ENCODE peak calls at places on chromosomes 16 and 17, in four cellular contexts. H is left ventricle myocardium inferior; M is stimulated activated naive CD8-positive, alpha-beta T cell treated with anti-CD3 and anti-CD28 coated beads, Interleukin-15, Interleukin-2, amounts not matched to agents 100 U/mL and 50 U/mL, for 24 hours; Z is stimulated activated CD4-positive, alpha-beta T cell treated with anti-CD3 and anti-CD28 coated beads, Interleukin-1b, Interleukin-23, amount 100 ng/mL, for 1 hour. G is an unnamed sample.

GRCh38 chr16:22659933-22660332 is 149.2 kb downstream of the NPIPB5 start:
- DNase-seq in H (no peak), M (no peak), Z (no peak), G (no peak)

GRCh38 chr17:54848368-54848987 is 52.2 kb upstream of the TOM1L1 start:
- DNase-seq in H (no peak), M (no peak), Z (no peak), G (no peak)

GRCh38 chr17:47246120-47246519 is 7.5 kb upstream of the ITGB3 start:
- DNase-seq in H (no peak), M (no peak), Z (no peak), G (no peak)

GRCh38 chr17:81648013-81648706 is 8.2 kb downstream of the PDE6G start:
- DNase-seq in H (no peak), M (no peak), Z (no peak), G (no peak)

GRCh38 chr17:3049705-3050295 is 13.6 kb downstream of the OR1D5 start:
- DNase-seq in H (no peak), M (no peak), Z (no peak), G (no peak)

GRCh38 chr16:10729649-10730048 is 14.0 kb upstream of the NUBP1 start:
- DNase-seq in H (no peak), M (no peak), Z (no peak), G (no peak)

GRCh38 chr17:80846932-80847331 is 144.7 kb upstream of the CHMP6 start:
- DNase-seq in H (no peak), M (no peak), Z (no peak), G (no peak)

GRCh38 chr16:79370736-79371135 is 229.8 kb downstream of the MAF start:
- DNase-seq in H (no peak), M (no peak), Z (no peak), G (no peak)

GRCh38 chr17:61635913-61636432 is 45.0 kb upstream of the NACA2 start:
- DNase-seq in H (no peak), M (peak), Z (peak), G (no peak)

GRCh38 chr17:13000561-13000960 is 17.3 kb downstream of the ELAC2 start:
- DNase-seq in H (no peak), M (no peak), Z (no peak), G (no peak)

GRCh38 chr17:8865811-8866210 is 1.7 kb downstream of the PIK3R6 start:
- DNase-seq in H (no peak), M (no peak), Z (no peak), G (no peak)

GRCh38 chr17:33978889-33979288 is 276.2 kb upstream of the CCL2 start:
- DNase-seq in H (no peak), M (no peak), Z (no peak), G (no peak)

GRCh38 chr17:40218006-40218739 is 931 bp upstream of the WIPF2 start:
- DNase-seq in H (no peak), M (peak), Z (no peak), G (no peak)

GRCh38 chr17:77476920-77477805 is 336.4 kb downstream of the SEC14L1 start:
- DNase-seq in H (peak), M (no peak), Z (no peak), G (peak)

GRCh38 chr16:53043986-53044571 is 8.6 kb downstream of the CHD9NB start:
- DNase-seq in H (no peak), M (no peak), Z (no peak), G (no peak)

GRCh38 chr16:22878955-22879354 is 65.0 kb downstream of the HS3ST2 start:
- DNase-seq in H (no peak), M (no peak), Z (no peak), G (no peak)

GRCh38 chr17:29619251-29619650 is 3.5 kb downstream of the CORO6 start:
- DNase-seq in H (no peak), M (no peak), Z (no peak), G (peak)

GRCh38 chr17:34269969-34270368 is at the start of gene CCL7:
- DNase-seq in H (no peak), M (no peak), Z (no peak), G (no peak)

GRCh38 chr17:47287639-47288038 is 34.0 kb downstream of the ITGB3 start:
- DNase-seq in H (no peak), M (no peak), Z (no peak), G (no peak)

GRCh38 chr17:50934672-50935200 is 68.6 kb upstream of the TOB1 start:
- DNase-seq in H (no peak), M (no peak), Z (no peak), G (no peak)

GRCh38 chr17:12522743-12523181 is 142.9 kb upstream of the MYOCD start:
- DNase-seq in H (no peak), M (no peak), Z (no peak), G (no peak)

GRCh38 chr16:8788578-8789172 is 8.8 kb downstream of the TMEM186 start:
- DNase-seq in H (no peak), M (no peak), Z (no peak), G (no peak)

GRCh38 chr17:50634123-50634914 is at the start of gene ABCC3:
- DNase-seq in H (peak), M (no peak), Z (no peak), G (no peak)

GRCh38 chr16:89122322-89122831 is 28.7 kb downstream of the ACSF3 start:
- DNase-seq in H (no peak), M (no peak), Z (peak), G (peak)

GRCh38 chr17:79091373-79091670 is 16.7 kb downstream of the ENGASE start:
- DNase-seq in H (no peak), M (no peak), Z (no peak), G (no peak)

GRCh38 chr17:17001076-17001777 is 29.3 kb upstream of the TNFRSF13B start:
- DNase-seq in H (peak), M (no peak), Z (no peak), G (no peak)

GRCh38 chr17:32275060-32276042 is 9.7 kb downstream of the RHBDL3 start:
- DNase-seq in H (peak), M (peak), Z (no peak), G (peak)

GRCh38 chr16:4602330-4602729 is 12.4 kb downstream of the UBALD1 start:
- DNase-seq in H (no peak), M (no peak), Z (no peak), G (no peak)

GRCh38 chr16:30927789-30928378 is 4.5 kb downstream of the FBXL19 start:
- DNase-seq in H (no peak), M (peak), Z (no peak), G (peak)

GRCh38 chr17:28365487-28365886 is 488 bp upstream of the SEBOX start:
- DNase-seq in H (no peak), M (no peak), Z (no peak), G (no peak)

GRCh38 chr17:82221341-82221902 is 7.4 kb upstream of the SLC16A3 start:
- DNase-seq in H (no peak), M (no peak), Z (no peak), G (no peak)

G was measured in heart left ventricle.